ENCODE peak calls at places on chromosomes 5 and 9, in eight cellular contexts. G, Q, E, Z, K, H, I and X are unnamed samples.

GRCh38 chr5:179607449-179607931 is 16.0 kb downstream of the HNRNPH1 start:
- DNase-seq in G (no peak), Q (no peak), E (no peak), Z (peak; percentile 64), K (no peak), H (peak; percentile 49), I (no peak), X (no peak)

GRCh38 chr5:179912386-179912785 is 4.7 kb upstream of the TBC1D9B start:
- DNase-seq in G (no peak), Q (no peak), E (no peak), Z (no peak), K (no peak), H (no peak), I (no peak), X (no peak)

GRCh38 chr5:116947691-116948528 is 373.3 kb upstream of the SEMA6A start:
- DNase-seq in G (peak; percentile 20), Q (no peak), E (peak; percentile 1), Z (peak; percentile 75), K (peak; percentile 61), H (no peak), I (peak; percentile 24), X (peak; percentile 50)

GRCh38 chr5:38500861-38501260 is 55.6 kb downstream of the LIFR start:
- DNase-seq in G (no peak), Q (no peak), E (no peak), Z (no peak), K (peak; percentile 62), H (no peak), I (no peak), X (no peak)

GRCh38 chr5:95794070-95794516 is 28.4 kb downstream of the GLRX start:
- DNase-seq in G (no peak), Q (no peak), E (no peak), Z (no peak), K (no peak), H (no peak), I (no peak), X (peak; percentile 80)

GRCh38 chr5:126139773-126140172 is 283.4 kb upstream of the GRAMD2B start:
- DNase-seq in G (no peak), Q (no peak), E (no peak), Z (no peak), K (peak; percentile 70), H (no peak), I (no peak), X (no peak)

GRCh38 chr9:33300546-33300945 is 10.2 kb downstream of the NFX1 start:
- DNase-seq in G (no peak), Q (no peak), E (no peak), Z (no peak), K (no peak), H (no peak), I (no peak), X (no peak)

GRCh38 chr9:16257604-16258003 is 612.9 kb downstream of the BNC2 start:
- DNase-seq in G (no peak), Q (no peak), E (no peak), Z (no peak), K (peak; percentile 20), H (no peak), I (no peak), X (peak; percentile 40)

GRCh38 chr9:137044502-137045177 is 1.3 kb downstream of the NPDC1 start:
- DNase-seq in G (no peak), Q (no peak), E (no peak), Z (no peak), K (peak; percentile 45), H (no peak), I (no peak), X (no peak)

GRCh38 chr5:61332891-61333350 is 863 bp downstream of the ZSWIM6 start:
- DNase-seq in G (peak; percentile 30), Q (peak; percentile 26), E (no peak), Z (peak; percentile 84), K (peak; percentile 45), H (peak; percentile 53), I (peak; percentile 35), X (peak; percentile 38)

GRCh38 chr9:82284758-82285157 is 296.2 kb downstream of the SPATA31D1 start:
- DNase-seq in G (no peak), Q (no peak), E (no peak), Z (no peak), K (no peak), H (no peak), I (no peak), X (no peak)

GRCh38 chr9:6777218-6777902 is 19.6 kb downstream of the KDM4C start:
- DNase-seq in G (no peak), Q (no peak), E (no peak), Z (no peak), K (no peak), H (no peak), I (no peak), X (no peak)

GRCh38 chr9:86549920-86550319 is 195.7 kb upstream of the TUT7 start:
- DNase-seq in G (no peak), Q (no peak), E (no peak), Z (no peak), K (no peak), H (no peak), I (no peak), X (peak; percentile 12)

GRCh38 chr9:34594177-34594576 is 4.7 kb upstream of the CNTFR start:
- DNase-seq in G (no peak), Q (no peak), E (no peak), Z (no peak), K (no peak), H (peak; percentile 64), I (no peak), X (no peak)

GRCh38 chr9:107895524-107896001 is 406.0 kb upstream of the KLF4 start:
- DNase-seq in G (no peak), Q (no peak), E (no peak), Z (no peak), K (no peak), H (no peak), I (no peak), X (no peak)

GRCh38 chr5:6603643-6604042 is 29.2 kb downstream of the NSUN2 start:
- DNase-seq in G (no peak), Q (no peak), E (no peak), Z (peak; percentile 85), K (no peak), H (no peak), I (no peak), X (no peak)

GRCh38 chr9:36486933-36487481 is 85.7 kb upstream of the MELK start:
- DNase-seq in G (peak; percentile 46), Q (no peak), E (no peak), Z (peak; percentile 80), K (no peak), H (peak; percentile 37), I (peak; percentile 23), X (no peak)

GRCh38 chr5:58135571-58136335 is 324.1 kb downstream of the PLK2 start:
- DNase-seq in G (no peak), Q (no peak), E (no peak), Z (no peak), K (peak; percentile 74), H (no peak), I (no peak), X (no peak)

GRCh38 chr5:112738180-112738560 is 485 bp downstream of the APC start:
- DNase-seq in G (no peak), Q (no peak), E (no peak), Z (no peak), K (no peak), H (no peak), I (peak; percentile 18), X (peak; percentile 6)

GRCh38 chr5:113212244-113212920 is 222.4 kb downstream of the TSSK1B start:
- DNase-seq in G (no peak), Q (no peak), E (no peak), Z (no peak), K (no peak), H (no peak), I (no peak), X (peak; percentile 88)

DNA sequence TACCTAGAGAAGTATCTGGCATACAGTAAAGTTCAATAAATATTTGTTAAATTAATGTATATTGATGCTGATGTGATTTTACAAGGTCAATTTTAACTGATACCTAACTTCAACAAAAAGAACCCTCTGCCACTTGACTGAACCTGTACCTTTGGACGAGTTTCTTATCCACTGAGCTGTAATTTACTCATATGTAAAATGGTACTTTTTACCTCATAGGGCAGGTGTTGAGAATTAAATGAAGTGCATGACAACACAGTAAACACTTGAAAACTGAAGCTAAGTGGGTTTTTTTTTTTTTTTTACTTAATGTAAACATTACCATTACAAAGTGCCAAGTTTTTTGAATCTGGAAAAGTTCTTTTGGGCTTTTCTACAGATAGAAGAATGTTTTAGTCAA is 15.4 kb downstream of the NIPSNAP3B start:
- DNase-seq in G (no peak), Q (no peak), E (no peak), Z (no peak), K (no peak), H (no peak), I (no peak), X (no peak)
- H3K4me1 ChIP-seq in G (no peaks in the 10 kb centered on the region), Q (no peaks in the 10 kb centered on the region), E (no peaks in the 10 kb centered on the region), Z (peaks cover 9% of the 10 kb centered on the region), K (peaks cover 13% of the 10 kb centered on the region), H (peaks cover 22% of the 10 kb centered on the region), I (no peaks in the 10 kb centered on the region), X (peaks cover 53% of the 10 kb centered on the region)

DNA sequence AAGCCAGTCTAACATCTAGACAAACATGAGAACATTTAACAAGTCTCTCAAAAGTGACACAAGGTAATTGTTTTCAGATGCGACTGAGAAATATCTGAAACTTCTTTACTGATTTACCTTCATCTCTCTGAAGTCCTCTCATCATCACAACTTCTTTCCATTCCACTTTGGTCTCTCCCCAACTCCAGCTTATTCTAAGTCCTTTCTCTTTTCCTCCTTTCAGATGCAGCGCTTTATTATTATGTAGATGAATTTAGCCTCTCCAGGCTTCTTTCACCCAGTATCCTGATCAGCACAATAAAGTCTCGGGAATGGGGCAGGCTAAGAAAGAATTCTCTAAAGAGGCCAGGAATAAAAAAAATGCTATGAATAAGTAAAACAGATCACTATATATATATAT is 128.0 kb downstream of the KCTD16 start:
- DNase-seq in G (no peak), Q (no peak), E (no peak), Z (no peak), K (no peak), H (no peak), I (no peak), X (no peak)
- H3K4me3 ChIP-seq in G (no peak overlapping the region), Q (no peak overlapping the region), E (no peak overlapping the region), Z (no peak overlapping the region), K (no peak overlapping the region), H (no peak overlapping the region), I (no peak overlapping the region), X (no peak overlapping the region)

DNA sequence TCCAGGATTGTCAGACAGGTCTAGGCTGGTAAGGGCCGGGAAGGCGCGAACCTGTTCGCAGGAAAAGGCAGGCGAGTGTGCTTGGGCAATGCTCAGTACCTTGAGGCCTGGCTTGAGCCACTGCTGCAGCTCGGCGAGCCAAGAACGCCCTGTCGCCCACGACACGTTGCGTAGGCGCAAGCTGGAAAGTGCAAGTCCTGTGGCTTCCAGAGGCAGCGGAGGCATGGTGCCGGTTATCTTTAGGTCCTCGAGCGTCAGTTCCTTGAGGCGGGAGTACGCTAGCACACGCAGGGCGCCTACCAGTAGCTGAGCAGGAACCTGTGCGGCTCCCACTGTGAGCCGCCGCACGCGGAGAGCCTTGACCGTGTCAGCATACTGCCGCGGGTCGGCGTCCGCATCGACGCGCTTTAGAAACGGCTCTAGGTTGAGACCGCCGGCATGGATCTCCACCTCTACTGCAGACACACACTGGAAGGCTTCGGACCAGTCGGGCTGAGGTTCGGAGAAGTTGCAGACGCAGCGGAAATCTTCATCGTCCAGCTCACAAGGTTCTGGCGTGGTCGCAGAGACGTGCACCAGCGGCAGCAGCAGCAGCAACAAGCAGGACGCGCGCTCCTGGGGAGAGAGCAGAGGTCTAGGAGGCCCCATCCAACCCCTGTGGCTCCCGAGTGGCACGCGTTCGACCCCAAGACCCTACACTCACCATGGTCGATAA is 452 bp downstream of the CD14 start:
- DNase-seq in G (peak; percentile 48), Q (peak; percentile 23), E (no peak), Z (peak; percentile 92), K (no peak), H (peak; percentile 53), I (no peak), X (peak; percentile 80)
- H3K4me1 ChIP-seq in G (no peaks in the 10 kb centered on the region), Q (peaks cover 10% of the 10 kb centered on the region), E (peaks cover 15% of the 10 kb centered on the region), Z (peaks cover 24% of the 10 kb centered on the region), K (no peaks in the 10 kb centered on the region), H (peaks cover 15% of the 10 kb centered on the region), I (no peaks in the 10 kb centered on the region), X (no peaks in the 10 kb centered on the region)

GRCh38 chr5:100900142-100900795 is 2.8 kb downstream of the ST8SIA4 start:
- DNase-seq in G (no peak), Q (no peak), E (no peak), Z (peak; percentile 66), K (peak; percentile 53), H (peak; percentile 37), I (peak; percentile 27), X (peak; percentile 5)
- H3K4me3 ChIP-seq in G (peak overlapping the region; percentile 71), Q (peak overlapping the region; percentile 26), E (peak overlapping the region; percentile 66), Z (peak overlapping the region; percentile 55), K (peak overlapping the region; percentile 70), H (peak overlapping the region; percentile 50), I (peak overlapping the region; percentile 58), X (peak overlapping the region; percentile 28)